ENCODE peak calls at places on chromosomes 2 and 18, in seven cellular contexts. One of them, this sample, is unnamed.

GRCh38 chr2:61135510-61135909 is 26.5 kb upstream of the C2orf74 start:
- DNase-seq in amniotic stem cell: no peak
- DNase-seq in M059J: peak
- DNase-seq in GM03348: peak
- DNase-seq in erythroblast: peak
- DNase-seq in astrocyte: peak
- DNase-seq in GDM1: peak
- DNase-seq in this sample: peak

GRCh38 chr18:63890950-63891304 is 3.4 kb downstream of the SERPINB2 start:
- DNase-seq in amniotic stem cell: no peak
- DNase-seq in M059J: peak
- DNase-seq in GM03348: no peak
- DNase-seq in erythroblast: peak
- DNase-seq in astrocyte: no peak
- DNase-seq in GDM1: no peak
- DNase-seq in this sample: peak

GRCh38 chr2:113068706-113069485 is 1.1 kb downstream of the IL1F10 start:
- DNase-seq in amniotic stem cell: no peak
- DNase-seq in M059J: peak
- DNase-seq in GM03348: no peak
- DNase-seq in erythroblast: no peak
- DNase-seq in astrocyte: no peak
- DNase-seq in GDM1: no peak
- DNase-seq in this sample: no peak

GRCh38 chr2:42051168-42052125 is 3.6 kb downstream of the PKDCC start:
- DNase-seq in amniotic stem cell: no peak
- DNase-seq in M059J: no peak
- DNase-seq in GM03348: no peak
- DNase-seq in erythroblast: no peak
- DNase-seq in astrocyte: no peak
- DNase-seq in GDM1: no peak
- DNase-seq in this sample: no peak

GRCh38 chr2:54652540-54652939 is 70.9 kb upstream of the EML6 start:
- DNase-seq in amniotic stem cell: no peak
- DNase-seq in M059J: peak
- DNase-seq in GM03348: no peak
- DNase-seq in erythroblast: peak
- DNase-seq in astrocyte: no peak
- DNase-seq in GDM1: no peak
- DNase-seq in this sample: no peak

GRCh38 chr2:169683054-169683424 is 11.2 kb downstream of the CFAP210 start:
- DNase-seq in amniotic stem cell: no peak
- DNase-seq in M059J: peak
- DNase-seq in GM03348: no peak
- DNase-seq in erythroblast: no peak
- DNase-seq in astrocyte: peak
- DNase-seq in GDM1: no peak
- DNase-seq in this sample: no peak

GRCh38 chr18:47752796-47753645 is 177.4 kb downstream of the SMAD2 start:
- DNase-seq in amniotic stem cell: no peak
- DNase-seq in M059J: no peak
- DNase-seq in GM03348: no peak
- DNase-seq in erythroblast: no peak
- DNase-seq in astrocyte: no peak
- DNase-seq in GDM1: no peak
- DNase-seq in this sample: no peak

GRCh38 chr2:128177315-128177714 is 86.3 kb downstream of the UGGT1 start:
- DNase-seq in amniotic stem cell: no peak
- DNase-seq in M059J: no peak
- DNase-seq in GM03348: no peak
- DNase-seq in erythroblast: no peak
- DNase-seq in astrocyte: no peak
- DNase-seq in GDM1: no peak
- DNase-seq in this sample: no peak

GRCh38 chr2:189253841-189254240 is 74.3 kb upstream of the COL5A2 start:
- DNase-seq in amniotic stem cell: no peak
- DNase-seq in M059J: peak
- DNase-seq in GM03348: no peak
- DNase-seq in erythroblast: no peak
- DNase-seq in astrocyte: peak
- DNase-seq in GDM1: no peak
- DNase-seq in this sample: no peak

GRCh38 chr18:62897153-62897552 is 181.8 kb downstream of the PHLPP1 start:
- DNase-seq in amniotic stem cell: peak
- DNase-seq in M059J: peak
- DNase-seq in GM03348: peak
- DNase-seq in erythroblast: no peak
- DNase-seq in astrocyte: peak
- DNase-seq in GDM1: no peak
- DNase-seq in this sample: peak

GRCh38 chr2:71672011-71672639 is 218.8 kb downstream of the DYSF start:
- DNase-seq in amniotic stem cell: no peak
- DNase-seq in M059J: no peak
- DNase-seq in GM03348: no peak
- DNase-seq in erythroblast: no peak
- DNase-seq in astrocyte: no peak
- DNase-seq in GDM1: no peak
- DNase-seq in this sample: peak

GRCh38 chr18:76823574-76823973 is 1.2 kb downstream of the ZNF236 start:
- DNase-seq in amniotic stem cell: no peak
- DNase-seq in M059J: no peak
- DNase-seq in GM03348: no peak
- DNase-seq in erythroblast: peak
- DNase-seq in astrocyte: peak
- DNase-seq in GDM1: no peak
- DNase-seq in this sample: no peak

GRCh38 chr2:225100856-225101294 is 58.6 kb upstream of the DOCK10 start:
- DNase-seq in amniotic stem cell: peak
- DNase-seq in M059J: peak
- DNase-seq in GM03348: peak
- DNase-seq in erythroblast: peak
- DNase-seq in astrocyte: peak
- DNase-seq in GDM1: no peak
- DNase-seq in this sample: peak

GRCh38 chr2:97747716-97748115 is 34.3 kb downstream of the ZAP70 start:
- DNase-seq in amniotic stem cell: no peak
- DNase-seq in M059J: no peak
- DNase-seq in GM03348: peak
- DNase-seq in erythroblast: no peak
- DNase-seq in astrocyte: peak
- DNase-seq in GDM1: no peak
- DNase-seq in this sample: no peak

GRCh38 chr2:180238729-180239128 is 231.6 kb upstream of the CWC22 start:
- DNase-seq in amniotic stem cell: no peak
- DNase-seq in M059J: no peak
- DNase-seq in GM03348: no peak
- DNase-seq in erythroblast: no peak
- DNase-seq in astrocyte: no peak
- DNase-seq in GDM1: no peak
- DNase-seq in this sample: no peak

GRCh38 chr2:174788291-174788929 is 24.1 kb upstream of the CHRNA1 start:
- DNase-seq in amniotic stem cell: no peak
- DNase-seq in M059J: no peak
- DNase-seq in GM03348: peak
- DNase-seq in erythroblast: peak
- DNase-seq in astrocyte: peak
- DNase-seq in GDM1: no peak
- DNase-seq in this sample: no peak

GRCh38 chr2:69166465-69166811 is 153.5 kb downstream of the ANTXR1 start:
- DNase-seq in amniotic stem cell: no peak
- DNase-seq in M059J: no peak
- DNase-seq in GM03348: no peak
- DNase-seq in erythroblast: no peak
- DNase-seq in astrocyte: no peak
- DNase-seq in GDM1: no peak
- DNase-seq in this sample: no peak

GRCh38 chr2:126776701-126777619 is 121.0 kb downstream of the GYPC start:
- DNase-seq in amniotic stem cell: peak
- DNase-seq in M059J: peak
- DNase-seq in GM03348: peak
- DNase-seq in erythroblast: peak
- DNase-seq in astrocyte: peak
- DNase-seq in GDM1: peak
- DNase-seq in this sample: peak

GRCh38 chr2:167492486-167492885 is 604.2 kb downstream of the XIRP2 start:
- DNase-seq in amniotic stem cell: no peak
- DNase-seq in M059J: no peak
- DNase-seq in GM03348: no peak
- DNase-seq in erythroblast: no peak
- DNase-seq in astrocyte: peak
- DNase-seq in GDM1: no peak
- DNase-seq in this sample: no peak

GRCh38 chr2:238290079-238290478 is 1.7 kb upstream of the PER2 start:
- DNase-seq in amniotic stem cell: no peak
- DNase-seq in M059J: peak
- DNase-seq in GM03348: no peak
- DNase-seq in erythroblast: peak
- DNase-seq in astrocyte: peak
- DNase-seq in GDM1: no peak
- DNase-seq in this sample: peak

GRCh38 chr2:18991177-18992168 is 366.9 kb downstream of the OSR1 start:
- DNase-seq in amniotic stem cell: peak
- DNase-seq in M059J: peak
- DNase-seq in GM03348: peak
- DNase-seq in erythroblast: no peak
- DNase-seq in astrocyte: peak
- DNase-seq in GDM1: no peak
- DNase-seq in this sample: peak

GRCh38 chr2:39150890-39151497 is 30.1 kb upstream of the SOS1 start:
- DNase-seq in amniotic stem cell: no peak
- DNase-seq in M059J: no peak
- DNase-seq in GM03348: no peak
- DNase-seq in erythroblast: no peak
- DNase-seq in astrocyte: no peak
- DNase-seq in GDM1: no peak
- DNase-seq in this sample: no peak

GRCh38 chr2:160279813-160280465 is 79.9 kb upstream of the ITGB6 start:
- DNase-seq in amniotic stem cell: no peak
- DNase-seq in M059J: peak
- DNase-seq in GM03348: peak
- DNase-seq in erythroblast: no peak
- DNase-seq in astrocyte: peak
- DNase-seq in GDM1: no peak
- DNase-seq in this sample: peak

This sample was measured in Daoy.